ENCODE peak calls at places on chromosomes 12 and 14, in four cellular contexts. One of them, this sample, is unnamed.

GRCh38 chr12:99745106-99745505 is 97.6 kb downstream of the GARIN6 start:
- DNase-seq in NCI-H1436: no peak
- DNase-seq in Calu3: no peak
- DNase-seq in stimulated activated CD8-positive, alpha-beta memory T cell treated with anti-CD3 and anti-CD28 coated beads, Interleukin-15, amount 100 ng/mL, for 24 hours: no peak
- DNase-seq in this sample: no peak

GRCh38 chr12:69998922-69999321 is 173.9 kb downstream of the MYRFL start:
- DNase-seq in NCI-H1436: no peak
- DNase-seq in Calu3: no peak
- DNase-seq in stimulated activated CD8-positive, alpha-beta memory T cell treated with anti-CD3 and anti-CD28 coated beads, Interleukin-15, amount 100 ng/mL, for 24 hours: no peak
- DNase-seq in this sample: no peak

GRCh38 chr12:3628629-3629028 is 124.3 kb downstream of the CRACR2A start:
- DNase-seq in NCI-H1436: no peak
- DNase-seq in Calu3: no peak
- DNase-seq in stimulated activated CD8-positive, alpha-beta memory T cell treated with anti-CD3 and anti-CD28 coated beads, Interleukin-15, amount 100 ng/mL, for 24 hours: no peak
- DNase-seq in this sample: no peak

GRCh38 chr14:35215110-35215872 is 76.9 kb upstream of the PSMA6 start:
- DNase-seq in NCI-H1436: no peak
- DNase-seq in Calu3: no peak
- DNase-seq in stimulated activated CD8-positive, alpha-beta memory T cell treated with anti-CD3 and anti-CD28 coated beads, Interleukin-15, amount 100 ng/mL, for 24 hours: no peak
- DNase-seq in this sample: peak; percentile 34

GRCh38 chr12:9899209-9899608 is 17.9 kb downstream of the KLRF2 start:
- DNase-seq in NCI-H1436: no peak
- DNase-seq in Calu3: no peak
- DNase-seq in stimulated activated CD8-positive, alpha-beta memory T cell treated with anti-CD3 and anti-CD28 coated beads, Interleukin-15, amount 100 ng/mL, for 24 hours: no peak
- DNase-seq in this sample: no peak

GRCh38 chr14:59332727-59333126 is 132.5 kb downstream of the GPR135 start:
- DNase-seq in NCI-H1436: no peak
- DNase-seq in Calu3: no peak
- DNase-seq in stimulated activated CD8-positive, alpha-beta memory T cell treated with anti-CD3 and anti-CD28 coated beads, Interleukin-15, amount 100 ng/mL, for 24 hours: no peak
- DNase-seq in this sample: peak; percentile 68

GRCh38 chr12:132658149-132658905 is 28.8 kb downstream of the POLE start:
- DNase-seq in NCI-H1436: no peak
- DNase-seq in Calu3: no peak
- DNase-seq in stimulated activated CD8-positive, alpha-beta memory T cell treated with anti-CD3 and anti-CD28 coated beads, Interleukin-15, amount 100 ng/mL, for 24 hours: no peak
- DNase-seq in this sample: no peak

GRCh38 chr12:87160848-87161601 is 868.2 kb downstream of the C12orf50 start:
- DNase-seq in NCI-H1436: no peak
- DNase-seq in Calu3: no peak
- DNase-seq in stimulated activated CD8-positive, alpha-beta memory T cell treated with anti-CD3 and anti-CD28 coated beads, Interleukin-15, amount 100 ng/mL, for 24 hours: no peak
- DNase-seq in this sample: no peak

GRCh38 chr12:123150273-123150803 is 552 bp downstream of the PITPNM2 start:
- DNase-seq in NCI-H1436: no peak
- DNase-seq in Calu3: no peak
- DNase-seq in stimulated activated CD8-positive, alpha-beta memory T cell treated with anti-CD3 and anti-CD28 coated beads, Interleukin-15, amount 100 ng/mL, for 24 hours: no peak
- DNase-seq in this sample: no peak

GRCh38 chr14:46490150-46490769 is 161.3 kb downstream of the RPL10L start:
- DNase-seq in NCI-H1436: peak; percentile 41
- DNase-seq in Calu3: peak; percentile 31
- DNase-seq in stimulated activated CD8-positive, alpha-beta memory T cell treated with anti-CD3 and anti-CD28 coated beads, Interleukin-15, amount 100 ng/mL, for 24 hours: no peak
- DNase-seq in this sample: no peak

GRCh38 chr12:116547955-116548471 is 11.2 kb upstream of the MAP1LC3B2 start:
- DNase-seq in NCI-H1436: no peak
- DNase-seq in Calu3: no peak
- DNase-seq in stimulated activated CD8-positive, alpha-beta memory T cell treated with anti-CD3 and anti-CD28 coated beads, Interleukin-15, amount 100 ng/mL, for 24 hours: no peak
- DNase-seq in this sample: no peak

GRCh38 chr12:74449872-74450271 is 87.8 kb upstream of the ATXN7L3B start:
- DNase-seq in NCI-H1436: no peak
- DNase-seq in Calu3: no peak
- DNase-seq in stimulated activated CD8-positive, alpha-beta memory T cell treated with anti-CD3 and anti-CD28 coated beads, Interleukin-15, amount 100 ng/mL, for 24 hours: no peak
- DNase-seq in this sample: no peak

GRCh38 chr12:88944403-88944802 is 364.1 kb upstream of the KITLG start:
- DNase-seq in NCI-H1436: no peak
- DNase-seq in Calu3: no peak
- DNase-seq in stimulated activated CD8-positive, alpha-beta memory T cell treated with anti-CD3 and anti-CD28 coated beads, Interleukin-15, amount 100 ng/mL, for 24 hours: no peak
- DNase-seq in this sample: no peak

GRCh38 chr12:10214131-10214876 is 1.6 kb downstream of the GABARAPL1 start:
- DNase-seq in NCI-H1436: no peak
- DNase-seq in Calu3: peak; percentile 11
- DNase-seq in stimulated activated CD8-positive, alpha-beta memory T cell treated with anti-CD3 and anti-CD28 coated beads, Interleukin-15, amount 100 ng/mL, for 24 hours: no peak
- DNase-seq in this sample: no peak

GRCh38 chr12:126895946-126896520 is 1370.9 kb upstream of the TMEM132C start:
- DNase-seq in NCI-H1436: no peak
- DNase-seq in Calu3: no peak
- DNase-seq in stimulated activated CD8-positive, alpha-beta memory T cell treated with anti-CD3 and anti-CD28 coated beads, Interleukin-15, amount 100 ng/mL, for 24 hours: no peak
- DNase-seq in this sample: no peak

GRCh38 chr12:120110550-120111501 is 5.7 kb downstream of the RAB35 start:
- DNase-seq in NCI-H1436: no peak
- DNase-seq in Calu3: no peak
- DNase-seq in stimulated activated CD8-positive, alpha-beta memory T cell treated with anti-CD3 and anti-CD28 coated beads, Interleukin-15, amount 100 ng/mL, for 24 hours: no peak
- DNase-seq in this sample: no peak

GRCh38 chr12:26845984-26846383 is 13.0 kb upstream of the ITPR2 start:
- DNase-seq in NCI-H1436: no peak
- DNase-seq in Calu3: no peak
- DNase-seq in stimulated activated CD8-positive, alpha-beta memory T cell treated with anti-CD3 and anti-CD28 coated beads, Interleukin-15, amount 100 ng/mL, for 24 hours: no peak
- DNase-seq in this sample: peak; percentile 77

GRCh38 chr12:43551971-43552559 is at the start of gene ADAMTS20:
- DNase-seq in NCI-H1436: no peak
- DNase-seq in Calu3: no peak
- DNase-seq in stimulated activated CD8-positive, alpha-beta memory T cell treated with anti-CD3 and anti-CD28 coated beads, Interleukin-15, amount 100 ng/mL, for 24 hours: no peak
- DNase-seq in this sample: no peak

GRCh38 chr12:39622306-39622705 is 2.7 kb upstream of the ABCD2 start:
- DNase-seq in NCI-H1436: no peak
- DNase-seq in Calu3: no peak
- DNase-seq in stimulated activated CD8-positive, alpha-beta memory T cell treated with anti-CD3 and anti-CD28 coated beads, Interleukin-15, amount 100 ng/mL, for 24 hours: no peak
- DNase-seq in this sample: no peak

GRCh38 chr12:121444842-121445202 is 44.9 kb downstream of the RNF34 start:
- DNase-seq in NCI-H1436: no peak
- DNase-seq in Calu3: no peak
- DNase-seq in stimulated activated CD8-positive, alpha-beta memory T cell treated with anti-CD3 and anti-CD28 coated beads, Interleukin-15, amount 100 ng/mL, for 24 hours: no peak
- DNase-seq in this sample: no peak

GRCh38 chr12:123269395-123269892 is 2.2 kb downstream of the CDK2AP1 start:
- DNase-seq in NCI-H1436: peak; percentile 51
- DNase-seq in Calu3: no peak
- DNase-seq in stimulated activated CD8-positive, alpha-beta memory T cell treated with anti-CD3 and anti-CD28 coated beads, Interleukin-15, amount 100 ng/mL, for 24 hours: no peak
- DNase-seq in this sample: no peak

GRCh38 chr12:95787274-95787814 is 3.2 kb downstream of the NTN4 start:
- DNase-seq in NCI-H1436: no peak
- DNase-seq in Calu3: no peak
- DNase-seq in stimulated activated CD8-positive, alpha-beta memory T cell treated with anti-CD3 and anti-CD28 coated beads, Interleukin-15, amount 100 ng/mL, for 24 hours: no peak
- DNase-seq in this sample: no peak

GRCh38 chr12:6494968-6495367 is 1.1 kb downstream of the NCAPD2 start:
- DNase-seq in NCI-H1436: no peak
- DNase-seq in Calu3: no peak
- DNase-seq in stimulated activated CD8-positive, alpha-beta memory T cell treated with anti-CD3 and anti-CD28 coated beads, Interleukin-15, amount 100 ng/mL, for 24 hours: no peak
- DNase-seq in this sample: no peak

GRCh38 chr14:54813081-54813480 is 89.5 kb downstream of the GCH1 start:
- DNase-seq in NCI-H1436: no peak
- DNase-seq in Calu3: no peak
- DNase-seq in stimulated activated CD8-positive, alpha-beta memory T cell treated with anti-CD3 and anti-CD28 coated beads, Interleukin-15, amount 100 ng/mL, for 24 hours: no peak
- DNase-seq in this sample: no peak

GRCh38 chr12:51752490-51752889 is 96.0 kb downstream of the FIGNL2 start:
- DNase-seq in NCI-H1436: no peak
- DNase-seq in Calu3: peak; percentile 3
- DNase-seq in stimulated activated CD8-positive, alpha-beta memory T cell treated with anti-CD3 and anti-CD28 coated beads, Interleukin-15, amount 100 ng/mL, for 24 hours: no peak
- DNase-seq in this sample: peak; percentile 60

GRCh38 chr14:33085799-33086198 is 147.1 kb downstream of the NPAS3 start:
- DNase-seq in NCI-H1436: no peak
- DNase-seq in Calu3: no peak
- DNase-seq in stimulated activated CD8-positive, alpha-beta memory T cell treated with anti-CD3 and anti-CD28 coated beads, Interleukin-15, amount 100 ng/mL, for 24 hours: no peak
- DNase-seq in this sample: no peak

GRCh38 chr12:130601327-130601726 is 114.8 kb downstream of the RIMBP2 start:
- DNase-seq in NCI-H1436: no peak
- DNase-seq in Calu3: no peak
- DNase-seq in stimulated activated CD8-positive, alpha-beta memory T cell treated with anti-CD3 and anti-CD28 coated beads, Interleukin-15, amount 100 ng/mL, for 24 hours: no peak
- DNase-seq in this sample: no peak

GRCh38 chr14:105093426-105094192 is 28.4 kb upstream of the GPR132 start:
- DNase-seq in NCI-H1436: no peak
- DNase-seq in Calu3: peak; percentile 91
- DNase-seq in stimulated activated CD8-positive, alpha-beta memory T cell treated with anti-CD3 and anti-CD28 coated beads, Interleukin-15, amount 100 ng/mL, for 24 hours: peak; percentile 63
- DNase-seq in this sample: no peak

This sample was measured in AG04450.